ENCODE peak calls at places on chromosomes 3 and 15, in five cellular contexts. C is ovary, Y is HepG2, W is H1, F is K562. U is an unnamed sample.

GRCh38 chr15:37793851-37794250 is 140.6 kb upstream of the TMCO5A start:
- DNase-seq in C (no peak), Y (no peak), W (no peak), F (no peak), U (no peak)

GRCh38 chr15:65994832-65995231 is 125.5 kb downstream of the RAB11A start:
- DNase-seq in C (no peak), Y (no peak), W (no peak), F (no peak), U (no peak)

GRCh38 chr3:13012228-13012691 is 61.0 kb downstream of the IQSEC1 start:
- DNase-seq in C (peak), Y (no peak), W (no peak), F (no peak), U (peak)

GRCh38 chr3:37864904-37865303 is 3.2 kb downstream of the CTDSPL start:
- DNase-seq in C (no peak), Y (peak), W (no peak), F (no peak), U (no peak)

GRCh38 chr15:39628821-39629220 is 47.9 kb downstream of the THBS1 start:
- DNase-seq in C (no peak), Y (no peak), W (no peak), F (no peak), U (no peak)

GRCh38 chr3:107061466-107061865 is 315.8 kb upstream of the CCDC54 start:
- DNase-seq in C (no peak), Y (no peak), W (no peak), F (no peak), U (no peak)

GRCh38 chr15:98889930-98890695 is 117.5 kb downstream of the PGPEP1L start:
- DNase-seq in C (no peak), Y (no peak), W (no peak), F (no peak), U (no peak)

GRCh38 chr3:48414376-48415250 is 15.3 kb downstream of the PLXNB1 start:
- DNase-seq in C (no peak), Y (no peak), W (no peak), F (no peak), U (no peak)

GRCh38 chr3:194577985-194578905 is 55.0 kb downstream of the TMEM44 start:
- DNase-seq in C (no peak), Y (peak), W (no peak), F (peak), U (no peak)

GRCh38 chr3:179713643-179714090 is 60.8 kb downstream of the USP13 start:
- DNase-seq in C (no peak), Y (no peak), W (no peak), F (no peak), U (no peak)

GRCh38 chr3:126982125-126982521 is 792 bp upstream of the PLXNA1 start:
- DNase-seq in C (no peak), Y (no peak), W (peak), F (peak), U (no peak)

GRCh38 chr3:126551839-126552687 is 6.7 kb downstream of the C3orf22 start:
- DNase-seq in C (no peak), Y (no peak), W (no peak), F (no peak), U (no peak)

GRCh38 chr3:181901626-181902025 is 189.9 kb downstream of the SOX2 start:
- DNase-seq in C (no peak), Y (no peak), W (no peak), F (no peak), U (no peak)

GRCh38 chr15:52262364-52262763 is 33.2 kb downstream of the MYO5C start:
- DNase-seq in C (no peak), Y (no peak), W (no peak), F (no peak), U (no peak)

GRCh38 chr3:143977326-143978262 is 6.0 kb downstream of the DIPK2A start:
- DNase-seq in C (no peak), Y (no peak), W (no peak), F (no peak), U (no peak)

GRCh38 chr15:83734487-83734886 is 80.6 kb downstream of the ADAMTSL3 start:
- DNase-seq in C (peak), Y (no peak), W (no peak), F (peak), U (no peak)

GRCh38 chr15:66700412-66700801 is 1.6 kb upstream of the SMAD6 start:
- DNase-seq in C (no peak), Y (no peak), W (no peak), F (no peak), U (no peak)

GRCh38 chr3:187520027-187520945 is 149.9 kb downstream of the SST start:
- DNase-seq in C (peak), Y (no peak), W (no peak), F (no peak), U (peak)

GRCh38 chr3:49079270-49079669 is 14.6 kb downstream of the QRICH1 start:
- DNase-seq in C (no peak), Y (no peak), W (no peak), F (no peak), U (no peak)

GRCh38 chr3:155065537-155065936 is 14.6 kb upstream of the MME start:
- DNase-seq in C (no peak), Y (no peak), W (no peak), F (peak), U (no peak)

GRCh38 chr15:45637552-45638033 is 2.8 kb downstream of the SQOR start:
- DNase-seq in C (peak), Y (peak), W (no peak), F (peak), U (no peak)

GRCh38 chr3:129611812-129612349 is 5.4 kb upstream of the PLXND1 start:
- DNase-seq in C (no peak), Y (peak), W (no peak), F (no peak), U (no peak)

GRCh38 chr3:165457096-165457495 is 260.9 kb upstream of the SLITRK3 start:
- DNase-seq in C (no peak), Y (no peak), W (no peak), F (no peak), U (no peak)

GRCh38 chr3:104279617-104280016 is 1087.1 kb upstream of the ALCAM start:
- DNase-seq in C (no peak), Y (no peak), W (no peak), F (no peak), U (no peak)

DNA sequence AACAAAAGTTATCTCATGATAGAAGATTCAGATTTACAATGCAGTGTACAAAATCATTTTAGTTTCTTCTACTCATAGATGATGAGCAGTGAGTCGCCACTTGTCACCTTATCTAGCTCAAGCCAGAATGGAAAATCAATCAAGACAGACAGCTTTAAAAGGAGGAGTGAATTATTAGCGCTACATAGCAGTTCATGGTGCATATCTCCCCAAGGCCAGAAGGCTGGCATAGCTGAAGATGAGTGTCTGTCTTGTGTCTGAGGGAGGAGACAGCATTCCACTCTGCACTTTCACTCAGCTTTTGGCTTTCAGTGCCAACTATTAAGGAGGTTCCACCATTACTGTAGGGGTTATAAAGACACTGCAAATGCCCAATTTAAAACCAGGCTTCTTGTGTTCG is 804.1 kb upstream of the LMCD1 start:
- DNase-seq in C (no peak), Y (no peak), W (no peak), F (no peak), U (no peak)
- TF ChIP-seq EP300 in C (no peak), Y (no peak), W (no peak), F (no peak), U (no peak)

DNA sequence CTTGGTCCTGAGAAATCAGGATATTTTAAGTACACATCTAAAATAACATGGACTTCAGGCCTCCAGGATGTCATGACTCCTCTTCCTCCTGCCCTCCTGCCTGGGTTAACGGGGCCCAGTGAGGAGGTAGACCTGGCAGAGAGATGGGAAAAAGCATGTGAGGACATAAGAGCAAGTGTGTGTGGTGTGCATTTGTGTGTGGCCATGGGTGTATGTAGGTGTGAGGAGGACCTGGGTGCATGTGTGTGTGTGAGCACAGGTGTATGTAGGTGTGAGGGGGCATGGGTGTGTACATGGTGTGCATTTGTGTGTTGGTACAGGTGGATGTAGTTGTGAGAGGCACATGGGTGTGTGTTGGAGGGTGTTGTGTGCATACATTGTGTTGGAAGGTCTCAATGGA is 105.4 kb downstream of the EPHB1 start:
- DNase-seq in C (no peak), Y (no peak), W (no peak), F (no peak), U (no peak)
- H3K27ac ChIP-seq in C (no peak), Y (no peak), W (no peak), F (no peak), U (no peak)

GRCh38 chr3:157159762-157160651 is at the start of gene CCNL1:
- DNase-seq in C (peak), Y (peak), W (peak), F (peak), U (peak)
- TF ChIP-seq EP300 in C (peak), Y (peak), W (no peak), F (peak), U (peak)

DNA sequence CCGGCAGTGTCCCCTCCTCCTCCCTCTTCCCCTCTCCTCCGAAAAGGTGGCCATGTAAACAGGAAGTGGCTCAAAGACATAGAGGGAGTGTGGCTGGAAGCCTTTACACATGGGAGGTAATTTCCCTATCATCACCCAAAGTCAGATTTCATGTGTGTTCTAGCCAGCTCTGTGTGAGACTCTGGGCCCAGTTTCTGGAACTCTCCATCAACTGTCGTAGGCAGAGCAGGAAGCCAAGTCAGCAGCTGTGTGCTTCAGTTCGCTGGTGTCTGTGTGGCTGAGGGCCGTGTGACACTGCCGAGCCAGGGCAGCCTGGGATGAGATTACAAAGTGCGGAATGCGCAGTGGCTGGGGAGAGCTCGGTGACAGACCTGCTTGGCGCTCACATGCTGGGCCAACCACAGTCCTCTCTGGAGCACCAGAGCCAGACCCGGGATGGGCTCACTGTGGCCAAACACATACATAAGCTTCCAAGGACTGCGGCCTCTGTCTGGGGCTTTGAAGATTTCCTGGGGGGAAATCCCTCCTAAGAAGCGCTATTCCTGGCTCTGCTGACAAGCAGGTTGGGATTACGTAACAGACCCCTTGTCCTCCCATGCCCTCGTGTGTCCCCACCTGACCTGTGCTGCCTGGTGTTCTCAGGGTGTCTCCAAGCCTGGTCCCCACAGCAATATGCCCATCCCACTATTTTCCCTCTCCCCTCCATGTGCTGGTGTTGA is 50.7 kb downstream of the UMPS start:
- DNase-seq in C (peak), Y (no peak), W (no peak), F (no peak), U (peak)
- H3K27ac ChIP-seq in C (peak), Y (peak), W (no peak), F (no peak), U (peak)

GRCh38 chr15:70710714-70711113 is 52.6 kb downstream of the UACA start:
- DNase-seq in C (no peak), Y (no peak), W (no peak), F (no peak), U (no peak)

GRCh38 chr15:70715840-70716510 is 47.4 kb downstream of the UACA start:
- DNase-seq in C (no peak), Y (no peak), W (no peak), F (no peak), U (no peak)

GRCh38 chr15:70717237-70717793 is 46.0 kb downstream of the UACA start:
- DNase-seq in C (no peak), Y (no peak), W (no peak), F (no peak), U (no peak)

GRCh38 chr15:70714575-70714974 is 48.8 kb downstream of the UACA start:
- DNase-seq in C (no peak), Y (no peak), W (no peak), F (no peak), U (no peak)

DNA sequence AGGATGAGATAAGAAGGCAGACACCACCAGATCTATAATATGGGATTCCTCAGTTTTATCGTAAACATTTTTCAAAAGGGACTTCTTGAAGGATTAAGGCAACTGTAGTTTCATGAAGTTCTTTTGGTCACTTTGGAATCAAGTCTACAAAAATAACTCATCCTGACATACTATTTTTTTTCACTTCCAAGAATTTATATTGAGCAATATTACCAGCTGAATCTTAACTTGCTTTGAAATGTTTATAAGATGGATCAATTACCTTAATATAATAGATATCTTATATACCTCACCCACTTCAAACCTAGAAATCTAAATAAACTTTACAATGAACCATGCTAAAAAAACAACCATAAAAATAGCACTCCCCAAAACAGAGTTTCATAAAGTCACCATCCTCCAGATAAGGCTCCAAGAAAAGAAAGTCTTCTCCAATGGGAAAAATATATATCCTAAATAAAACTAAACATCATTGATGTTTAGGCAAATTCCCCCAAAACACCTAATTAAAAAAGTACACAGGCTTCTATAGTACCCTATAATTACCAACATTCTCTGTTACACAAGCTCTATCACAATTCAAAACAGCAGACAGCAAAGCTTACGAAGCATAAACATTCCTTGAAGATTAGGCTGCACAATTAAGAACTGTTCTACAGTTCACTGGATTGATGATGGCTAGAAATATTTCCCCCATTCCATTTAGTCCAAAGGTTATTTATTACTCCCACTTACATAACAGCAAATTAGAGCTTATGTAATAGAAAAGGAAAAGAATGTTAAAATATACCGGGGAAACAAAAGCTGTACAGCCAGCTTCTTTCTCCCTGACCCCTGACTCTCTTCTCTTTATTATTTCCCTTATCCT is 49.6 kb downstream of the UACA start:
- DNase-seq in C (no peak), Y (no peak), W (no peak), F (no peak), U (no peak)
- TF ChIP-seq EP300 in C (no peak), Y (no peak), W (no peak), F (no peak), U (no peak)

DNA sequence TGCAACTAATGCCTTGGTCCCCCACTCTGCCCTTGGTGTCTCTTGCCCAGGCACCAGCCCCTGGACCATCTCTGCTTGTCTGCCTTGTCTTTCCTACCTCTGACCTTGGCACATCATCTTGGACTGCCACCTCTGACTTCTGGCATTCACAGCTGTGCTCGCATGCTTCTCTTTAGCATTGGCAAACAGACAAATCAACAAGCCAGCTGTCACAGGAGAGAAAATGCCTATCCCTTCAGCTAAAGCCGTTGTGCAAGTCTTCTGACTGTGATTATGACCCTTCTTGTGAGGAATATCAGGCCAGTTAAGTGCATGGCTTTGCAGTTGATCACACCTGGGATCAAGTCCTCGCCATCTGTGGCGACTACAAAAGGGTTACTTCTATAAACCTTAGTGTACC is 84.6 kb downstream of the PRICKLE2 start:
- DNase-seq in C (no peak), Y (no peak), W (no peak), F (no peak), U (no peak)
- H3K27ac ChIP-seq in C (no peak), Y (no peak), W (no peak), F (no peak), U (no peak)

GRCh38 chr3:197001106-197001971 is 28.3 kb downstream of the MELTF start:
- DNase-seq in C (no peak), Y (no peak), W (no peak), F (no peak), U (no peak)
- TF ChIP-seq EP300 in C (no peak), Y (no peak), W (no peak), F (no peak), U (no peak)

U was measured in tibial nerve.